ENCODE peak calls at places on chromosomes 7 and 10, in six cellular contexts. S, O, M, Y, L and R are unnamed samples.
A peak's percentile ranks its signal among the peaks of the same experiment; 100 is the strongest.

GRCh38 chr10:24969732-24970330 is 17.4 kb upstream of the PRTFDC1 start:
- DNase-seq in S (no peak), O (no peak), M (peak; percentile 31), Y (no peak), L (no peak), R (no peak)

GRCh38 chr7:2663960-2664359 is 24.0 kb upstream of the AMZ1 start:
- DNase-seq in S (no peak), O (no peak), M (no peak), Y (no peak), L (no peak), R (no peak)

GRCh38 chr10:123655763-123656162 is 10.4 kb upstream of the GPR26 start:
- DNase-seq in S (no peak), O (no peak), M (peak; percentile 18), Y (no peak), L (no peak), R (no peak)

GRCh38 chr7:139648941-139649425 is 125.5 kb downstream of the CLEC2L start:
- DNase-seq in S (no peak), O (no peak), M (peak; percentile 42), Y (no peak), L (no peak), R (no peak)

GRCh38 chr7:37942934-37943610 is 22.6 kb downstream of the EPDR1 start:
- DNase-seq in S (peak; percentile 24), O (no peak), M (peak; percentile 54), Y (peak; percentile 23), L (peak; percentile 91), R (no peak)

GRCh38 chr7:42233939-42234338 is 3.1 kb downstream of the GLI3 start:
- DNase-seq in S (no peak), O (no peak), M (no peak), Y (peak; percentile 76), L (no peak), R (no peak)

GRCh38 chr10:44975487-44976331 is 2.9 kb downstream of the DEPP1 start:
- DNase-seq in S (no peak), O (no peak), M (peak; percentile 80), Y (peak; percentile 92), L (peak; percentile 50), R (peak; percentile 69)

GRCh38 chr10:129909080-129909479 is 55.0 kb downstream of the EBF3 start:
- DNase-seq in S (no peak), O (no peak), M (no peak), Y (no peak), L (peak; percentile 6), R (no peak)

GRCh38 chr10:94412439-94412838 is 10.1 kb downstream of the TBC1D12 start:
- DNase-seq in S (no peak), O (no peak), M (peak; percentile 48), Y (no peak), L (no peak), R (no peak)

GRCh38 chr7:133650487-133651292 is 397.8 kb downstream of the EXOC4 start:
- DNase-seq in S (no peak), O (no peak), M (peak; percentile 37), Y (peak; percentile 63), L (no peak), R (no peak)